ENCODE peak calls at places on chromosomes 12 and 14, in eight cellular contexts. One of them, this sample, is unnamed.

GRCh38 chr12:88185988-88186387 is 43.9 kb downstream of the TMTC3 start:
- DNase-seq in MCF 10A: peak; percentile 52
- DNase-seq in endothelial cell: no peak
- DNase-seq in nephron progenitor cell: no peak
- DNase-seq in glutamatergic neuron: no peak
- DNase-seq in stomach: no peak
- DNase-seq in MM.1S: no peak
- DNase-seq in epithelial cell of esophagus: peak; percentile 86
- DNase-seq in this sample: no peak

GRCh38 chr12:118741196-118741595 is 240.1 kb upstream of the SRRM4 start:
- DNase-seq in MCF 10A: no peak
- DNase-seq in endothelial cell: no peak
- DNase-seq in nephron progenitor cell: no peak
- DNase-seq in glutamatergic neuron: no peak
- DNase-seq in stomach: no peak
- DNase-seq in MM.1S: no peak
- DNase-seq in epithelial cell of esophagus: no peak
- DNase-seq in this sample: no peak

GRCh38 chr12:32134144-32134888 is 27.7 kb downstream of the BICD1 start:
- DNase-seq in MCF 10A: peak; percentile 36
- DNase-seq in endothelial cell: no peak
- DNase-seq in nephron progenitor cell: no peak
- DNase-seq in glutamatergic neuron: no peak
- DNase-seq in stomach: no peak
- DNase-seq in MM.1S: peak; percentile 90
- DNase-seq in epithelial cell of esophagus: peak; percentile 59
- DNase-seq in this sample: no peak

GRCh38 chr12:95548539-95549391 is 2.5 kb downstream of the USP44 start:
- DNase-seq in MCF 10A: no peak
- DNase-seq in endothelial cell: peak; percentile 76
- DNase-seq in nephron progenitor cell: peak; percentile 80
- DNase-seq in glutamatergic neuron: peak; percentile 74
- DNase-seq in stomach: peak; percentile 48
- DNase-seq in MM.1S: no peak
- DNase-seq in epithelial cell of esophagus: no peak
- DNase-seq in this sample: peak; percentile 58

GRCh38 chr12:40198601-40199000 is 26.2 kb upstream of the LRRK2 start:
- DNase-seq in MCF 10A: peak; percentile 43
- DNase-seq in endothelial cell: no peak
- DNase-seq in nephron progenitor cell: no peak
- DNase-seq in glutamatergic neuron: no peak
- DNase-seq in stomach: no peak
- DNase-seq in MM.1S: no peak
- DNase-seq in epithelial cell of esophagus: no peak
- DNase-seq in this sample: no peak

GRCh38 chr14:24408764-24409163 is 10.0 kb downstream of the NYNRIN start:
- DNase-seq in MCF 10A: no peak
- DNase-seq in endothelial cell: no peak
- DNase-seq in nephron progenitor cell: no peak
- DNase-seq in glutamatergic neuron: no peak
- DNase-seq in stomach: no peak
- DNase-seq in MM.1S: no peak
- DNase-seq in epithelial cell of esophagus: no peak
- DNase-seq in this sample: no peak

GRCh38 chr12:104351023-104351983 is 47.8 kb downstream of the EID3 start:
- DNase-seq in MCF 10A: no peak
- DNase-seq in endothelial cell: no peak
- DNase-seq in nephron progenitor cell: no peak
- DNase-seq in glutamatergic neuron: no peak
- DNase-seq in stomach: no peak
- DNase-seq in MM.1S: no peak
- DNase-seq in epithelial cell of esophagus: no peak
- DNase-seq in this sample: no peak

GRCh38 chr14:90510208-90510607 is 113.4 kb downstream of the CALM1 start:
- DNase-seq in MCF 10A: no peak
- DNase-seq in endothelial cell: no peak
- DNase-seq in nephron progenitor cell: no peak
- DNase-seq in glutamatergic neuron: no peak
- DNase-seq in stomach: peak; percentile 88
- DNase-seq in MM.1S: no peak
- DNase-seq in epithelial cell of esophagus: peak; percentile 48
- DNase-seq in this sample: no peak

GRCh38 chr12:64385019-64385418 is 5.5 kb downstream of the C12orf56 start:
- DNase-seq in MCF 10A: no peak
- DNase-seq in endothelial cell: no peak
- DNase-seq in nephron progenitor cell: no peak
- DNase-seq in glutamatergic neuron: no peak
- DNase-seq in stomach: no peak
- DNase-seq in MM.1S: no peak
- DNase-seq in epithelial cell of esophagus: no peak
- DNase-seq in this sample: no peak

GRCh38 chr12:10128687-10129086 is 1.3 kb downstream of the CLEC7A start:
- DNase-seq in MCF 10A: no peak
- DNase-seq in endothelial cell: no peak
- DNase-seq in nephron progenitor cell: no peak
- DNase-seq in glutamatergic neuron: no peak
- DNase-seq in stomach: no peak
- DNase-seq in MM.1S: no peak
- DNase-seq in epithelial cell of esophagus: peak; percentile 39
- DNase-seq in this sample: no peak

GRCh38 chr14:73567951-73568885 is 795 bp upstream of the ACOT2 start:
- DNase-seq in MCF 10A: peak; percentile 34
- DNase-seq in endothelial cell: no peak
- DNase-seq in nephron progenitor cell: no peak
- DNase-seq in glutamatergic neuron: no peak
- DNase-seq in stomach: no peak
- DNase-seq in MM.1S: no peak
- DNase-seq in epithelial cell of esophagus: peak; percentile 30
- DNase-seq in this sample: no peak

GRCh38 chr14:51449666-51450061 is 202.0 kb upstream of the FRMD6 start:
- DNase-seq in MCF 10A: no peak
- DNase-seq in endothelial cell: no peak
- DNase-seq in nephron progenitor cell: no peak
- DNase-seq in glutamatergic neuron: peak; percentile 35
- DNase-seq in stomach: no peak
- DNase-seq in MM.1S: no peak
- DNase-seq in epithelial cell of esophagus: no peak
- DNase-seq in this sample: no peak

GRCh38 chr12:49190317-49190716 is 1.4 kb upstream of the TUBA1A start:
- DNase-seq in MCF 10A: no peak
- DNase-seq in endothelial cell: no peak
- DNase-seq in nephron progenitor cell: peak; percentile 10
- DNase-seq in glutamatergic neuron: peak; percentile 34
- DNase-seq in stomach: no peak
- DNase-seq in MM.1S: no peak
- DNase-seq in epithelial cell of esophagus: no peak
- DNase-seq in this sample: no peak

GRCh38 chr14:76784881-76785280 is 23.6 kb downstream of the VASH1 start:
- DNase-seq in MCF 10A: peak; percentile 87
- DNase-seq in endothelial cell: peak; percentile 91
- DNase-seq in nephron progenitor cell: peak; percentile 87
- DNase-seq in glutamatergic neuron: peak; percentile 87
- DNase-seq in stomach: peak; percentile 63
- DNase-seq in MM.1S: peak; percentile 34
- DNase-seq in epithelial cell of esophagus: peak; percentile 68
- DNase-seq in this sample: peak; percentile 74

GRCh38 chr14:77265187-77265515 is 5.9 kb downstream of the NGB start:
- DNase-seq in MCF 10A: no peak
- DNase-seq in endothelial cell: no peak
- DNase-seq in nephron progenitor cell: no peak
- DNase-seq in glutamatergic neuron: no peak
- DNase-seq in stomach: no peak
- DNase-seq in MM.1S: no peak
- DNase-seq in epithelial cell of esophagus: no peak
- DNase-seq in this sample: no peak

GRCh38 chr12:113103756-113104450 is 31.7 kb downstream of the RASAL1 start:
- DNase-seq in MCF 10A: no peak
- DNase-seq in endothelial cell: no peak
- DNase-seq in nephron progenitor cell: peak; percentile 53
- DNase-seq in glutamatergic neuron: no peak
- DNase-seq in stomach: peak; percentile 36
- DNase-seq in MM.1S: no peak
- DNase-seq in epithelial cell of esophagus: peak; percentile 35
- DNase-seq in this sample: no peak

GRCh38 chr12:51392556-51393237 is 1.5 kb upstream of the GALNT6 start:
- DNase-seq in MCF 10A: no peak
- DNase-seq in endothelial cell: no peak
- DNase-seq in nephron progenitor cell: peak; percentile 24
- DNase-seq in glutamatergic neuron: no peak
- DNase-seq in stomach: no peak
- DNase-seq in MM.1S: peak; percentile 66
- DNase-seq in epithelial cell of esophagus: peak; percentile 53
- DNase-seq in this sample: no peak

GRCh38 chr14:50060871-50061663 is 55.3 kb downstream of the VCPKMT start:
- DNase-seq in MCF 10A: peak; percentile 96
- DNase-seq in endothelial cell: peak; percentile 23
- DNase-seq in nephron progenitor cell: no peak
- DNase-seq in glutamatergic neuron: no peak
- DNase-seq in stomach: no peak
- DNase-seq in MM.1S: no peak
- DNase-seq in epithelial cell of esophagus: peak; percentile 96
- DNase-seq in this sample: no peak

GRCh38 chr12:48865141-48865440 is 579 bp downstream of the RND1 start:
- DNase-seq in MCF 10A: no peak
- DNase-seq in endothelial cell: no peak
- DNase-seq in nephron progenitor cell: no peak
- DNase-seq in glutamatergic neuron: no peak
- DNase-seq in stomach: no peak
- DNase-seq in MM.1S: peak; percentile 14
- DNase-seq in epithelial cell of esophagus: no peak
- DNase-seq in this sample: no peak

DNA sequence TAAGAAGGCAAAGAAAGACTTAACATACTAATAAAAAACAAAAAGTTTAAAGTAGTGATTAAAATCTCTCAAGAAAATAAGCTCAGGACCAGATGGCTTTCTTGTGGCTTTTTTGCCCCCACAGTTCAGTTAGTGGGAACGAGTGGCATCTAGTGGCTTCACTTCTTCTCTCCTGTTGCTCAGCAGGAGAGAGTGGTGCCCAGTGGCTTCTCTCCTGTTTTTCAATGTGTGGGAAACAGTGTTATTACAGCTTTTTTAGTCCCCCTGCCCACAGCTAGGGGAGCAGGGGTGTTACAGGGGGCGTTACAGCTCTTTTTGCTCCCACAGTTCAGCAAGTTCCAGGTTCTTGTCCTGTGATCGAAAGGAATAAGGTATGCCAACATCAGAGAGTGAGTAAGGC is 135.2 kb downstream of the RERGL start:
- DNase-seq in MCF 10A: no peak
- DNase-seq in endothelial cell: no peak
- DNase-seq in nephron progenitor cell: no peak
- DNase-seq in glutamatergic neuron: no peak
- DNase-seq in stomach: no peak
- DNase-seq in MM.1S: peak; percentile 54
- DNase-seq in epithelial cell of esophagus: no peak
- DNase-seq in this sample: no peak
- TF ChIP-seq CTCF in MCF 10A: no peak
- TF ChIP-seq CTCF in endothelial cell: no peak
- TF ChIP-seq CTCF in nephron progenitor cell: no peak
- TF ChIP-seq CTCF in glutamatergic neuron: no peak
- TF ChIP-seq CTCF in stomach: no peak
- TF ChIP-seq CTCF in MM.1S: peak; percentile 51
- TF ChIP-seq CTCF in epithelial cell of esophagus: no peak
- TF ChIP-seq CTCF in this sample: no peak

GRCh38 chr14:32073537-32074189 is 3.4 kb upstream of the ARHGAP5 start:
- DNase-seq in MCF 10A: peak; percentile 87
- DNase-seq in endothelial cell: peak; percentile 57
- DNase-seq in nephron progenitor cell: peak; percentile 37
- DNase-seq in glutamatergic neuron: no peak
- DNase-seq in stomach: peak; percentile 49
- DNase-seq in MM.1S: peak; percentile 59
- DNase-seq in epithelial cell of esophagus: peak; percentile 88
- DNase-seq in this sample: peak; percentile 48
- TF ChIP-seq CTCF in MCF 10A: peak; percentile 50
- TF ChIP-seq CTCF in endothelial cell: peak; percentile 81
- TF ChIP-seq CTCF in nephron progenitor cell: peak; percentile 67
- TF ChIP-seq CTCF in glutamatergic neuron: peak; percentile 79
- TF ChIP-seq CTCF in stomach: no peak
- TF ChIP-seq CTCF in MM.1S: peak; percentile 49
- TF ChIP-seq CTCF in epithelial cell of esophagus: peak; percentile 76
- TF ChIP-seq CTCF in this sample: peak; percentile 82

GRCh38 chr14:105448706-105449111 is 25.9 kb upstream of the CRIP2 start:
- DNase-seq in MCF 10A: peak; percentile 48
- DNase-seq in endothelial cell: peak; percentile 84
- DNase-seq in nephron progenitor cell: peak; percentile 79
- DNase-seq in glutamatergic neuron: peak; percentile 81
- DNase-seq in stomach: peak; percentile 78
- DNase-seq in MM.1S: no peak
- DNase-seq in epithelial cell of esophagus: peak; percentile 51
- DNase-seq in this sample: peak; percentile 72
- TF ChIP-seq CTCF in MCF 10A: peak; percentile 78
- TF ChIP-seq CTCF in endothelial cell: peak; percentile 70
- TF ChIP-seq CTCF in nephron progenitor cell: peak; percentile 80
- TF ChIP-seq CTCF in glutamatergic neuron: peak; percentile 92
- TF ChIP-seq CTCF in stomach: no peak
- TF ChIP-seq CTCF in MM.1S: peak; percentile 43
- TF ChIP-seq CTCF in epithelial cell of esophagus: peak; percentile 74
- TF ChIP-seq CTCF in this sample: peak; percentile 76

GRCh38 chr12:67222302-67222701 is 46.9 kb upstream of the CAND1 start:
- DNase-seq in MCF 10A: peak; percentile 50
- DNase-seq in endothelial cell: peak; percentile 12
- DNase-seq in nephron progenitor cell: no peak
- DNase-seq in glutamatergic neuron: no peak
- DNase-seq in stomach: no peak
- DNase-seq in MM.1S: no peak
- DNase-seq in epithelial cell of esophagus: peak; percentile 55
- DNase-seq in this sample: no peak
- TF ChIP-seq CTCF in MCF 10A: peak; percentile 44
- TF ChIP-seq CTCF in endothelial cell: peak; percentile 57
- TF ChIP-seq CTCF in nephron progenitor cell: peak; percentile 35
- TF ChIP-seq CTCF in glutamatergic neuron: peak; percentile 51
- TF ChIP-seq CTCF in stomach: no peak
- TF ChIP-seq CTCF in MM.1S: peak; percentile 28
- TF ChIP-seq CTCF in epithelial cell of esophagus: peak; percentile 73
- TF ChIP-seq CTCF in this sample: peak; percentile 58

DNA sequence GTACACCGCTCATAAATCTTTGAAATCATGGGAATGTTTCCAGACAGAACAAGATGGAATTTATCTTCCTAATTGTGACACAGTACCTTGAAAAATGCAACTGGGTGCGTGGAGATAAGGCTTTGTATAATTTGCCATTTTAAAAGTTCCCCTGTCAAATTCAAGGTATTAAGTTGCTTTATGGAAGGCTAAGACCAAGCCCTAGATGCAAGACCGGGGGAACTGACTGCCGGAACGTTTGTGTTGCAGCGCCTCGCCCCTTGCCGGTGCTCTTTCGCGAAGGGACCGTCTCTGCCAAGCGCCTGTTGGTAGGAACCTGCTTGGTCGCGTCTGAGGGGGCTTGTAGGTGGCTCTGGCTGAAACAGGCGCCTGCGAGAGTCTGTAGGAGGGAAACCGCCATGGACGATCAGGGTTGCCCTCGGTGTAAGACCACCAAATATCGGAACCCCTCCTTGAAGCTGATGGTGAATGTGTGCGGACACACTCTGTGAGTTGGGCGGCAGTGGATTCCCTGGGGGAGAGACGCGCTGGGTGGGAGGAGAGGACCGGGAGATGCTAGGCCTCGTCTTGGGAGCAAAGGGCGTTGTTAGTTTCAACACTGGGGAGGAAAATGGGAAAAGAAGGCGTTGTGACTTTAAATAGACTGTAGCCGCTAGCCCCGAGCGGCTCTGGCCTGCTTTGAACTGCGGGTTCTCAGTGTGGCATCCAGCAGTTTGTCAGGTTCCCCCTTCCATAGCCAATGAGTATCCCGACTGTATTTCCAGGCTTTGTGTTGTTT is at the start of gene MNAT1:
- DNase-seq in MCF 10A: peak; percentile 82
- DNase-seq in endothelial cell: peak; percentile 80
- DNase-seq in nephron progenitor cell: peak; percentile 79
- DNase-seq in glutamatergic neuron: peak; percentile 86
- DNase-seq in stomach: peak; percentile 78
- DNase-seq in MM.1S: peak; percentile 63
- DNase-seq in epithelial cell of esophagus: peak; percentile 86
- DNase-seq in this sample: peak; percentile 73
- TF ChIP-seq CTCF in MCF 10A: no peak
- TF ChIP-seq CTCF in endothelial cell: no peak
- TF ChIP-seq CTCF in nephron progenitor cell: no peak
- TF ChIP-seq CTCF in glutamatergic neuron: no peak
- TF ChIP-seq CTCF in stomach: no peak
- TF ChIP-seq CTCF in MM.1S: no peak
- TF ChIP-seq CTCF in epithelial cell of esophagus: no peak
- TF ChIP-seq CTCF in this sample: peak; percentile 19